ENCODE peak calls at places on chromosome 2, in seven cellular contexts. One of them, this sample, is unnamed.

GRCh38 chr2:26318950-26319349 is 27.0 kb upstream of the SELENOI start:
- DNase-seq in iris pigment epithelial cell: no peak
- DNase-seq in Karpas-422: no peak
- DNase-seq in adipocyte: no peak
- DNase-seq in AG04449: no peak
- DNase-seq in aorta: no peak
- DNase-seq in HT-29: no peak
- DNase-seq in this sample: no peak

GRCh38 chr2:55054076-55054475 is 3.8 kb upstream of the RTN4 start:
- DNase-seq in iris pigment epithelial cell: no peak
- DNase-seq in Karpas-422: no peak
- DNase-seq in adipocyte: no peak
- DNase-seq in AG04449: no peak
- DNase-seq in aorta: no peak
- DNase-seq in HT-29: no peak
- DNase-seq in this sample: no peak

GRCh38 chr2:240432820-240433801 is 2.4 kb upstream of the GPC1 start:
- DNase-seq in iris pigment epithelial cell: no peak
- DNase-seq in Karpas-422: no peak
- DNase-seq in adipocyte: no peak
- DNase-seq in AG04449: no peak
- DNase-seq in aorta: peak
- DNase-seq in HT-29: no peak
- DNase-seq in this sample: peak

GRCh38 chr2:85064927-85065630 is 68.1 kb upstream of the TCF7L1 start:
- DNase-seq in iris pigment epithelial cell: no peak
- DNase-seq in Karpas-422: no peak
- DNase-seq in adipocyte: no peak
- DNase-seq in AG04449: no peak
- DNase-seq in aorta: no peak
- DNase-seq in HT-29: no peak
- DNase-seq in this sample: no peak

GRCh38 chr2:19358242-19359020 is at the start of gene OSR1:
- DNase-seq in iris pigment epithelial cell: peak
- DNase-seq in Karpas-422: no peak
- DNase-seq in adipocyte: peak
- DNase-seq in AG04449: no peak
- DNase-seq in aorta: peak
- DNase-seq in HT-29: peak
- DNase-seq in this sample: no peak

GRCh38 chr2:28958689-28959088 is 22.4 kb upstream of the TOGARAM2 start:
- DNase-seq in iris pigment epithelial cell: peak
- DNase-seq in Karpas-422: peak
- DNase-seq in adipocyte: peak
- DNase-seq in AG04449: peak
- DNase-seq in aorta: peak
- DNase-seq in HT-29: peak
- DNase-seq in this sample: no peak

GRCh38 chr2:7209776-7210555 is 292.8 kb downstream of the RNF144A start:
- DNase-seq in iris pigment epithelial cell: peak
- DNase-seq in Karpas-422: no peak
- DNase-seq in adipocyte: peak
- DNase-seq in AG04449: peak
- DNase-seq in aorta: no peak
- DNase-seq in HT-29: no peak
- DNase-seq in this sample: no peak

GRCh38 chr2:113077921-113078320 is 10.2 kb downstream of the IL1F10 start:
- DNase-seq in iris pigment epithelial cell: peak
- DNase-seq in Karpas-422: no peak
- DNase-seq in adipocyte: no peak
- DNase-seq in AG04449: no peak
- DNase-seq in aorta: no peak
- DNase-seq in HT-29: peak
- DNase-seq in this sample: no peak

GRCh38 chr2:154992826-154993225 is 294.3 kb downstream of the KCNJ3 start:
- DNase-seq in iris pigment epithelial cell: no peak
- DNase-seq in Karpas-422: no peak
- DNase-seq in adipocyte: no peak
- DNase-seq in AG04449: no peak
- DNase-seq in aorta: no peak
- DNase-seq in HT-29: no peak
- DNase-seq in this sample: no peak

GRCh38 chr2:200742426-200742825 is 69.3 kb upstream of the BZW1 start:
- DNase-seq in iris pigment epithelial cell: peak
- DNase-seq in Karpas-422: peak
- DNase-seq in adipocyte: peak
- DNase-seq in AG04449: no peak
- DNase-seq in aorta: peak
- DNase-seq in HT-29: no peak
- DNase-seq in this sample: no peak

GRCh38 chr2:233905945-233906344 is 11.2 kb upstream of the TRPM8 start:
- DNase-seq in iris pigment epithelial cell: no peak
- DNase-seq in Karpas-422: no peak
- DNase-seq in adipocyte: no peak
- DNase-seq in AG04449: no peak
- DNase-seq in aorta: no peak
- DNase-seq in HT-29: no peak
- DNase-seq in this sample: no peak

GRCh38 chr2:217797661-217798069 is 205.1 kb downstream of the TNS1 start:
- DNase-seq in iris pigment epithelial cell: no peak
- DNase-seq in Karpas-422: no peak
- DNase-seq in adipocyte: no peak
- DNase-seq in AG04449: no peak
- DNase-seq in aorta: no peak
- DNase-seq in HT-29: peak
- DNase-seq in this sample: no peak

GRCh38 chr2:70639841-70640448 is 86.3 kb upstream of the TGFA start:
- DNase-seq in iris pigment epithelial cell: no peak
- DNase-seq in Karpas-422: no peak
- DNase-seq in adipocyte: no peak
- DNase-seq in AG04449: no peak
- DNase-seq in aorta: no peak
- DNase-seq in HT-29: no peak
- DNase-seq in this sample: no peak

GRCh38 chr2:202479090-202479489 is 103.0 kb downstream of the BMPR2 start:
- DNase-seq in iris pigment epithelial cell: no peak
- DNase-seq in Karpas-422: no peak
- DNase-seq in adipocyte: no peak
- DNase-seq in AG04449: no peak
- DNase-seq in aorta: no peak
- DNase-seq in HT-29: no peak
- DNase-seq in this sample: no peak

GRCh38 chr2:211473116-211473515 is 916.7 kb downstream of the CPS1 start:
- DNase-seq in iris pigment epithelial cell: no peak
- DNase-seq in Karpas-422: no peak
- DNase-seq in adipocyte: no peak
- DNase-seq in AG04449: no peak
- DNase-seq in aorta: no peak
- DNase-seq in HT-29: no peak
- DNase-seq in this sample: no peak

GRCh38 chr2:11921030-11921583 is 174.7 kb downstream of the LPIN1 start:
- DNase-seq in iris pigment epithelial cell: no peak
- DNase-seq in Karpas-422: no peak
- DNase-seq in adipocyte: no peak
- DNase-seq in AG04449: no peak
- DNase-seq in aorta: no peak
- DNase-seq in HT-29: no peak
- DNase-seq in this sample: no peak

GRCh38 chr2:64939332-64939917 is 49.8 kb upstream of the SLC1A4 start:
- DNase-seq in iris pigment epithelial cell: no peak
- DNase-seq in Karpas-422: no peak
- DNase-seq in adipocyte: no peak
- DNase-seq in AG04449: no peak
- DNase-seq in aorta: no peak
- DNase-seq in HT-29: no peak
- DNase-seq in this sample: no peak

GRCh38 chr2:168583710-168584521 is 127.8 kb downstream of the CERS6 start:
- DNase-seq in iris pigment epithelial cell: peak
- DNase-seq in Karpas-422: no peak
- DNase-seq in adipocyte: peak
- DNase-seq in AG04449: no peak
- DNase-seq in aorta: no peak
- DNase-seq in HT-29: peak
- DNase-seq in this sample: no peak

GRCh38 chr2:241901500-241902351 is 32.2 kb downstream of the RTP5 start:
- DNase-seq in iris pigment epithelial cell: peak
- DNase-seq in Karpas-422: no peak
- DNase-seq in adipocyte: peak
- DNase-seq in AG04449: no peak
- DNase-seq in aorta: no peak
- DNase-seq in HT-29: no peak
- DNase-seq in this sample: no peak

GRCh38 chr2:100882645-100883613 is 63.0 kb downstream of the NPAS2 start:
- DNase-seq in iris pigment epithelial cell: no peak
- DNase-seq in Karpas-422: no peak
- DNase-seq in adipocyte: no peak
- DNase-seq in AG04449: no peak
- DNase-seq in aorta: no peak
- DNase-seq in HT-29: peak
- DNase-seq in this sample: no peak

GRCh38 chr2:29663266-29663665 is 258.1 kb downstream of the ALK start:
- DNase-seq in iris pigment epithelial cell: peak
- DNase-seq in Karpas-422: no peak
- DNase-seq in adipocyte: peak
- DNase-seq in AG04449: peak
- DNase-seq in aorta: no peak
- DNase-seq in HT-29: no peak
- DNase-seq in this sample: no peak

GRCh38 chr2:85400023-85400422 is 10.1 kb downstream of the CAPG start:
- DNase-seq in iris pigment epithelial cell: no peak
- DNase-seq in Karpas-422: no peak
- DNase-seq in adipocyte: no peak
- DNase-seq in AG04449: no peak
- DNase-seq in aorta: no peak
- DNase-seq in HT-29: no peak
- DNase-seq in this sample: no peak

GRCh38 chr2:63589148-63589972 is 597 bp downstream of the MDH1 start:
- DNase-seq in iris pigment epithelial cell: no peak
- DNase-seq in Karpas-422: peak
- DNase-seq in adipocyte: peak
- DNase-seq in AG04449: no peak
- DNase-seq in aorta: no peak
- DNase-seq in HT-29: peak
- DNase-seq in this sample: no peak

This sample was measured in natural killer cell treated with Interleukin-12 subunit alpha and Interleukin-12 subunit beta and Interleukin-15 and Interleukin-18, amount 100 ng/mL, for 72 hours.